ENCODE peak calls at places on chromosomes 13 and 19, in four cellular contexts. A is T-helper 1 cell; Z is AG04449; K is effector memory CD4-positive, alpha-beta T cell. W is an unnamed sample.

GRCh38 chr13:31110617-31111016 is 51.1 kb downstream of the HSPH1 start:
- DNase-seq in A (no peak), Z (no peak), K (no peak), W (no peak)

GRCh38 chr13:29369060-29369743 is 226.3 kb downstream of the SLC7A1 start:
- DNase-seq in A (no peak), Z (no peak), K (no peak), W (no peak)

GRCh38 chr13:30932481-30933333 is at the start of gene TEX26:
- DNase-seq in A (no peak), Z (no peak), K (no peak), W (no peak)

GRCh38 chr13:92761710-92762109 is 464.9 kb upstream of the GPC6 start:
- DNase-seq in A (no peak), Z (no peak), K (no peak), W (no peak)

GRCh38 chr13:50123862-50124535 is 108.8 kb downstream of the KCNRG start:
- DNase-seq in A (peak), Z (peak), K (peak), W (no peak)

GRCh38 chr19:18165794-18166544 is 7.6 kb upstream of the IFI30 start:
- DNase-seq in A (no peak), Z (no peak), K (no peak), W (no peak)

GRCh38 chr19:3178377-3178972 is at the start of gene S1PR4:
- DNase-seq in A (peak), Z (no peak), K (peak), W (peak)

GRCh38 chr19:53196777-53197396 is 3.7 kb upstream of the ZNF665 start:
- DNase-seq in A (peak), Z (no peak), K (peak), W (peak)

GRCh38 chr13:102901615-102902305 is 55.9 kb downstream of the ERCC5 start:
- DNase-seq in A (no peak), Z (no peak), K (no peak), W (no peak)

GRCh38 chr13:30314069-30314468 is 6.7 kb upstream of the KATNAL1 start:
- DNase-seq in A (no peak), Z (no peak), K (no peak), W (no peak)

GRCh38 chr19:41521860-41522555 is 54.0 kb upstream of the CEACAM21 start:
- DNase-seq in A (no peak), Z (no peak), K (peak), W (no peak)

GRCh38 chr19:29650988-29651387 is 14.3 kb upstream of the PLEKHF1 start:
- DNase-seq in A (no peak), Z (no peak), K (no peak), W (no peak)

GRCh38 chr13:112447761-112448603 is 71.8 kb downstream of the SPACA7 start:
- DNase-seq in A (no peak), Z (no peak), K (no peak), W (no peak)

GRCh38 chr13:27007166-27007565 is 164.4 kb downstream of the USP12 start:
- DNase-seq in A (no peak), Z (no peak), K (no peak), W (no peak)

GRCh38 chr13:111622051-111622531 is 301.6 kb downstream of the TEX29 start:
- DNase-seq in A (no peak), Z (no peak), K (no peak), W (no peak)

GRCh38 chr19:5025027-5025426 is 56.1 kb downstream of the KDM4B start:
- DNase-seq in A (no peak), Z (no peak), K (no peak), W (no peak)

GRCh38 chr13:28741080-28741479 is 22.3 kb upstream of the SLC46A3 start:
- DNase-seq in A (no peak), Z (no peak), K (no peak), W (no peak)

GRCh38 chr13:41268764-41269163 is 5.4 kb upstream of the MTRF1 start:
- DNase-seq in A (no peak), Z (no peak), K (no peak), W (no peak)

GRCh38 chr19:3073159-3073563 is 10.9 kb upstream of the TLE5 start:
- DNase-seq in A (no peak), Z (no peak), K (no peak), W (no peak)

GRCh38 chr19:18300930-18301717 is 19.7 kb upstream of the JUND start:
- DNase-seq in A (no peak), Z (no peak), K (no peak), W (no peak)

GRCh38 chr13:78604782-78605611 is 1.6 kb upstream of the POU4F1 start:
- DNase-seq in A (no peak), Z (no peak), K (no peak), W (no peak)

GRCh38 chr19:36916991-36917390 is 859 bp downstream of the ZNF568 start:
- DNase-seq in A (no peak), Z (no peak), K (no peak), W (no peak)

GRCh38 chr19:39160889-39161672 is 35.5 kb downstream of the PAK4 start:
- DNase-seq in A (no peak), Z (no peak), K (no peak), W (no peak)

GRCh38 chr19:29085630-29086029 is 127.3 kb downstream of the UQCRFS1 start:
- DNase-seq in A (no peak), Z (no peak), K (no peak), W (no peak)

GRCh38 chr13:78595458-78595818 is 7.9 kb downstream of the POU4F1 start:
- DNase-seq in A (no peak), Z (no peak), K (no peak), W (no peak)

GRCh38 chr19:58279042-58279924 is 528 bp downstream of the ZNF8 start:
- DNase-seq in A (peak), Z (no peak), K (peak), W (peak)

GRCh38 chr13:66171821-66172220 is 1058.3 kb downstream of the PCDH9 start:
- DNase-seq in A (no peak), Z (no peak), K (no peak), W (no peak)

GRCh38 chr19:19597809-19598306 is 20.6 kb downstream of the PBX4 start:
- DNase-seq in A (no peak), Z (no peak), K (peak), W (no peak)

GRCh38 chr19:43784251-43784980 is 3.6 kb upstream of the KCNN4 start:
- DNase-seq in A (no peak), Z (peak), K (peak), W (no peak)

GRCh38 chr13:50412046-50412617 is 396.9 kb downstream of the KCNRG start:
- DNase-seq in A (no peak), Z (no peak), K (no peak), W (no peak)

GRCh38 chr19:3730457-3730958 is 22.3 kb downstream of the TJP3 start:
- DNase-seq in A (no peak), Z (no peak), K (no peak), W (no peak)

GRCh38 chr13:83215627-83216026 is 666.6 kb downstream of the SLITRK1 start:
- DNase-seq in A (no peak), Z (peak), K (no peak), W (no peak)

GRCh38 chr19:18802354-18802753 is 11.2 kb upstream of the COMP start:
- DNase-seq in A (no peak), Z (no peak), K (no peak), W (no peak)

GRCh38 chr19:5017235-5017634 is 48.3 kb downstream of the KDM4B start:
- DNase-seq in A (no peak), Z (no peak), K (no peak), W (no peak)

GRCh38 chr19:54114340-54114826 is 1.1 kb downstream of the TFPT start:
- DNase-seq in A (no peak), Z (no peak), K (peak), W (no peak)

GRCh38 chr19:50358483-50359431 is 6.7 kb downstream of the NAPSA start:
- DNase-seq in A (peak), Z (no peak), K (peak), W (no peak)